ENCODE peak calls at places on chromosomes 1 and 21, in six cellular contexts. X is BJ, F is pancreas, S is transverse colon, O is right lobe of liver, K is esophagus squamous epithelium. B is an unnamed sample. For H3K36me3, the result is how much of the 10 kb centered on the place peaks cover.

GRCh38 chr1:48741380-48741779 is 35.3 kb downstream of the BEND5 start:
- DNase-seq in O (no peak), X (no peak), S (no peak), F (no peak), K (no peak), B (no peak)

GRCh38 chr1:211650922-211651303 is 24.5 kb downstream of the NEK2 start:
- DNase-seq in O (no peak), X (no peak), K (no peak), S (no peak), F (no peak), B (no peak)

GRCh38 chr1:200224315-200224714 is 185.5 kb downstream of the ZNF281 start:
- DNase-seq in S (no peak), X (no peak), F (no peak), O (no peak), K (no peak), B (no peak)

GRCh38 chr1:62423580-62424242 is 13.1 kb upstream of the USP1 start:
- DNase-seq in K (no peak), X (no peak), S (peak), F (no peak), O (no peak), B (no peak)

GRCh38 chr1:218900621-218901020 is 273.1 kb upstream of the LYPLAL1 start:
- DNase-seq in K (no peak), X (no peak), S (no peak), F (no peak), O (no peak), B (no peak)

GRCh38 chr1:44677201-44677520 is 2.6 kb downstream of the ARMH1 start:
- DNase-seq in K (no peak), O (no peak), S (no peak), X (no peak), F (no peak), B (no peak)

GRCh38 chr1:222124602-222125001 is 382.7 kb upstream of the DUSP10 start:
- DNase-seq in S (no peak), K (no peak), X (no peak), F (no peak), O (no peak), B (no peak)

GRCh38 chr1:10686404-10687040 is 109.9 kb downstream of the CASZ1 start:
- DNase-seq in X (no peak), K (no peak), O (no peak), F (peak), S (peak), B (peak)

GRCh38 chr1:52142220-52143153 is 598 bp downstream of the ZFYVE9 start:
- DNase-seq in O (peak), K (no peak), F (peak), X (no peak), S (peak), B (no peak)

GRCh38 chr1:19377812-19378718 is 65.9 kb downstream of the SLC66A1 start:
- DNase-seq in K (no peak), X (no peak), O (no peak), F (no peak), S (no peak), B (no peak)

GRCh38 chr1:53949023-53949611 is 3.0 kb downstream of the LRRC42 start:
- DNase-seq in O (no peak), S (no peak), X (no peak), F (no peak), K (no peak), B (no peak)

GRCh38 chr1:29810121-29811120 is 574.1 kb downstream of the PTPRU start:
- DNase-seq in K (no peak), X (no peak), F (no peak), S (no peak), O (no peak), B (no peak)

GRCh38 chr21:26169611-26170470 is 729 bp downstream of the APP start:
- DNase-seq in K (no peak), F (peak), S (peak), O (peak), X (no peak), B (no peak)

GRCh38 chr1:160807242-160807641 is 11.3 kb downstream of the LY9 start:
- DNase-seq in S (no peak), F (no peak), O (no peak), X (no peak), K (no peak), B (no peak)

GRCh38 chr1:63674238-63674864 is 81.1 kb downstream of the PGM1 start:
- DNase-seq in K (no peak), X (no peak), S (peak), F (peak), O (peak), B (no peak)

GRCh38 chr1:174990382-174990999 is 9.3 kb upstream of the CACYBP start:
- DNase-seq in F (no peak), S (no peak), O (no peak), X (no peak), K (no peak), B (no peak)

GRCh38 chr1:95067069-95067468 is 5.7 kb downstream of the ALG14 start:
- DNase-seq in K (no peak), X (no peak), F (no peak), S (no peak), O (no peak), B (no peak)

GRCh38 chr1:2322065-2322571 is 69.2 kb downstream of the MORN1 start:
- DNase-seq in K (no peak), S (peak), F (no peak), O (no peak), X (peak), B (peak)

GRCh38 chr1:195345149-195345548 is 1263.1 kb downstream of the KCNT2 start:
- DNase-seq in K (no peak), X (no peak), F (no peak), O (no peak), S (no peak), B (no peak)

GRCh38 chr1:182392045-182393028 is 747 bp upstream of the GLUL start:
- DNase-seq in S (peak), O (peak), F (peak), K (no peak), X (no peak), B (no peak)

GRCh38 chr1:91874167-91874566 is 11.8 kb downstream of the TGFBR3 start:
- DNase-seq in F (no peak), K (no peak), S (no peak), X (no peak), O (no peak), B (no peak)

GRCh38 chr1:94543003-94543402 is 1.4 kb upstream of the F3 start:
- DNase-seq in X (no peak), K (no peak), S (no peak), O (no peak), F (no peak), B (no peak)

GRCh38 chr1:51653127-51653526 is 36.2 kb downstream of the OSBPL9 start:
- DNase-seq in F (no peak), X (no peak), S (no peak), K (no peak), O (no peak), B (no peak)

GRCh38 chr1:204791453-204792366 is 79.0 kb upstream of the NFASC start:
- DNase-seq in O (peak), F (peak), S (peak), K (peak), X (no peak), B (no peak)

GRCh38 chr1:3435666-3436065 is 18.8 kb upstream of the ARHGEF16 start:
- DNase-seq in F (no peak), K (no peak), O (peak), X (no peak), S (no peak), B (no peak)

GRCh38 chr1:205537386-205538018 is 33.0 kb downstream of the CDK18 start:
- DNase-seq in X (peak), S (peak), F (no peak), O (no peak), K (no peak), B (no peak)

GRCh38 chr1:201468844-201469644 is at the start of gene PHLDA3:
- DNase-seq in X (peak), S (peak), K (no peak), F (peak), O (peak), B (peak)

GRCh38 chr21:40053007-40053406 is 185.8 kb downstream of the PCP4 start:
- DNase-seq in O (no peak), K (no peak), X (no peak), F (no peak), S (peak), B (no peak)

GRCh38 chr1:169395956-169396355 is 28.0 kb downstream of the BLZF1 start:
- DNase-seq in F (no peak), K (no peak), O (no peak), X (no peak), S (no peak), B (no peak)

GRCh38 chr21:21159253-21159899 is 161.2 kb downstream of the NCAM2 start:
- DNase-seq in F (no peak), O (no peak), K (no peak), X (no peak), S (no peak), B (no peak)

DNA sequence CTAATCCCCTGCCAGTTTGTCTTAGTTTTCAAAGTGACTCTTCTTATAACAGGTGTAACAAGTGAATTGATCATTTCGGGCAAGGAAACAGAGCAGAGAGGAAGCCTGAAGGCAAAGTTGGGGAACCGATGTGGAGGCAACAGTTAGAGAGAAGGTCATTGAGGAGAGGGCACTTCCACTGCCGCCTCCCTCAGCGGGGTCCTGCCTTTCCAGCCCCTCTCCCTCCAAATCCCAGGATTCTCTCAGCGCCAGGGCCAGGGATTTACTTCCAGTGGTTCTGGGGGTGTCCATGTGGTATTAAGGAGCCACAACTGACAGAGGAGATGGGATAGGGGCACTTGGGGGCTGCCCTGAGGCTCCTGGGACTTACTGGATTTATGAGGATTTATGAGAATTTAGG is 39.7 kb upstream of the PDE9A start:
- DNase-seq in O (no peak), K (no peak), S (no peak), F (no peak), X (no peak), B (no peak)
- H3K4me3 ChIP-seq in O (no peak), K (no peak), S (no peak), F (no peak), X (no peak), B (no peak)

DNA sequence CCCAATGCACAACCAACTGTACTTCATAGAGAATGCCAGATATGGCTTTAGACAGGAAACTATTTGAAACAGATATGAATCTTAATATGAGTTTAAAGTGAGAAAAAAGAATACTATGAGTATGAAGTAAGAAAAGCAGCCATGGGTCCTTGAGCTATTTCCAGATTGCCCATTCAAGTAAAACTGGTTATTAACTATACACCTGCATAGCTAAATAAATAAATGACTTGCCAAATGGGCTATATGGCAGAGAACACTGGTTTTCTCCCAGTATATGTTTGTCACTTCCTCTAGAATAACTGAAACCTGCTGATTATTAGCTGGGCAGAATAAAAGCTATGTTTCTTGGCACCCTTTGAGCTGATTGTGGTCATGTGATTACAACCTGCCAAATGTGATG is 17.0 kb upstream of the CD1C start:
- DNase-seq in F (no peak), O (no peak), X (no peak), K (no peak), S (no peak), B (no peak)
- TF ChIP-seq CTCF in F (no peak), O (no peak), X (no peak), K (no peak), S (no peak), B (no peak)

DNA sequence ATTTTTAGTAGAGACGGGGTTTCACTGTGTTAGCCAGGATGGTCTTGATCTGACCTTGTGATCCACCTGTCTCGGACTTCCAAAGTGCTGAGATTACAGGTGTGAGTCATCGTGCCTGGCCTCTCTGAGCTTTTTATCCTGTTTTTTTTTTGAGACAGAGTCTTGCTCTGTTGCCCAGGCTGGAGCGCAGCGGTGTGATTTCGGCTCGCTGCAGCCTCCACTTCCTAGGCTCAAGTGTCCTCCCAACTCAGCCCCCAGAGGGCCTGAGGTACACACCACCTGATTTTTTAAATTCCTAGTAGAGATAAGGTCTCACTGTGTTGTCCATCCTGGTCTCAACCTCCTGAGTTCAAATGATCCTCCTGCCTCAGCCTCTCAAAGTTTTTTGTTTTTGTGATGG is 20.4 kb downstream of the SESN2 start:
- DNase-seq in S (no peak), O (no peak), F (no peak), X (no peak), K (no peak), B (no peak)
- H3K36me3 ChIP-seq in S (under half), O (under half), F (half or more), X (half or more), K (under half), B (under half)

GRCh38 chr1:70706381-70707173 is 295.5 kb downstream of the CTH start:
- DNase-seq in K (no peak), O (no peak), X (no peak), S (no peak), F (peak), B (no peak)
- H3K4me3 ChIP-seq in K (no peak), O (no peak), X (peak), S (no peak), F (peak), B (peak)

DNA sequence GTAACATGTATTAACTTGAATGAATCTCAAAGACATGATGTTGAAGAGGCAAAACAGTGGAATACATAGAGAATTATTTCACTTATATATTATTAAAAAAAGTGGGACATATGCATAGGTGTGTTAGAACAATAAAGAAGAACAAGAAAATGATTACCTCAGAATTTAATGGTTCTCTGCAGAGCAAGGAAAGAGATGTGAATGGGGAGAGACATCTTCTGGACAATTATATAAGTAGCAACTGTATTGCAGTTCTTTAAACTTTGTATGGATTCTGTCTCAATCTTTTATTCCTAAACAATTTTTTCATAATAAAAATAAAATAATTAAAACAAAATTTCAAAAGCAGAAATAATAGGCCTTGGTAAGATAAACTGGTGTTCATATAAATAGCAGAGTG is 674.9 kb upstream of the ADGRL4 start:
- DNase-seq in S (no peak), O (no peak), F (no peak), K (no peak), X (no peak), B (no peak)
- TF ChIP-seq CTCF in S (no peak), O (peak), F (no peak), K (no peak), X (no peak), B (no peak)

GRCh38 chr1:198838022-198838342 is 199.1 kb downstream of the PTPRC start:
- DNase-seq in O (no peak), K (no peak), X (no peak), S (no peak), F (no peak), B (no peak)

GRCh38 chr1:198845851-198846250 is 207.0 kb downstream of the PTPRC start:
- DNase-seq in X (no peak), F (no peak), K (no peak), O (no peak), S (no peak), B (no peak)

GRCh38 chr1:198846506-198847010 is 207.7 kb downstream of the PTPRC start:
- DNase-seq in O (no peak), S (no peak), F (no peak), K (no peak), X (no peak), B (no peak)

GRCh38 chr1:198837276-198838021 is 198.6 kb downstream of the PTPRC start:
- DNase-seq in F (no peak), K (no peak), O (no peak), X (no peak), S (peak), B (no peak)

DNA sequence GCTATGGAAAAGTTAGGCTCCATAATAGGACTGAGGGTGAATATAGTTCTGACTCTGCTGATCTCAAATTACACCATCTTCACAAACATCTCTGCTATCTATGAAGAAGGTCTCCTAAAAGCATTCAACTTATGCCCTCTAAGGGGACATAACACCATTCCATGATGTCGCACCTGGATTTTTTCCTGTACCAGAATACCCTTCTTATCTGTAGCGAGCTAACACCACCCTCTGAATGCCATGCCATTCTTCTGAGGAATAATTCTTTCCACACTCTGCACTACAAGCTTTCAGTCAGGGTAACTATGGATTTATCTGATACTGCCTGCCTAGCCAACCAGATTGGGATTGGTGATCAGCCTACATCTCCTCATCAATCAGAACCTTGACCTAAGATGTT is 203.8 kb downstream of the PTPRC start:
- DNase-seq in O (no peak), F (no peak), K (no peak), X (no peak), S (no peak), B (no peak)
- H3K36me3 ChIP-seq in O (under half), F (under half), K (under half), X (under half), S (under half), B (under half)

DNA sequence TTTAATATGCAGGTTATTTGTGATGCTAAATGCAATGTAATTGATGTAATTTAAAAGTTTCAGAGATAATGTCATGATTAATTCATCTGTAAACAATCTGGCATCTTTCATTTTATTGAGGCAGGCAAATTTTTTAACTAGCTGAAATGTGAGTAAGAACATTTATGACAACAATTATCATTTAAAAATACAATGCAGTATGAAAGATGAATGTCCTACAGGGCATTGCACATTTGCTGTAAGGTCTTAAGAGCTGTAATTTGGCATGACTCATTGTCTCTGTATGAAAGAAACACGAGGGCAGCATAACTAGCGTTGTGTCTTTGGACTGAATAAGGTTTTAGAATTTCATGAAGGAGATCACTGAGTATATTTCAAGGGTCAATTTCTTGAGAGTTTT is 642.8 kb downstream of the PLA2G4A start:
- DNase-seq in F (no peak), O (no peak), S (no peak), K (no peak), X (no peak), B (no peak)
- H3K4me3 ChIP-seq in F (no peak), O (no peak), S (no peak), K (no peak), X (no peak), B (no peak)

GRCh38 chr1:8831329-8831728 is 13.9 kb upstream of the RERE start:
- DNase-seq in K (no peak), X (no peak), S (no peak), O (no peak), F (no peak), B (no peak)
- TF ChIP-seq CTCF in K (peak), X (peak), S (peak), O (no peak), F (no peak), B (peak)

DNA sequence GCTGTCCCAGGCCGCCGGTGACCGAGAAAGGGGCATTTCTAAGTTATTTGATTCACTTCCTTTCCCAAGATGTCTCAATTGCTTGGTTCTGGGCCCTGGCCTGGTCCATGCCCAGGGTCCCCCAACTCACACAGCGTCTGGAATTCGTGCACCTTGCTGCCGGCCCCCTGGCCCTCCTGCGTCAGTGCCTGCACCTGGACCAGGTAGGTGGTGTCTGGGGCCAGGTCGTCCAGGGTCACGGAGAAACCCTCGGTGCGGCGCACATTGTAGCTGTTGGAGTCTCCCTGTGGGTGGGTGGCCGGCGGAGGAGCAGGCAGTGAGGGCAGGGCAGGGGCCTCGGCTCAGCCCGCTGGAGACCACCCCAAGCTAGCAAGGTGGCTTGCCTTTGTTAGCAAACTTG is 21.0 kb downstream of the EPHA2 start:
- DNase-seq in K (no peak), X (no peak), F (no peak), S (no peak), O (no peak), B (no peak)
- H3K36me3 ChIP-seq in K (half or more), X (half or more), F (half or more), S (under half), O (under half), B (under half)

B was measured in kidney epithelial cell.